ENCODE peak calls at places on chromosomes 1 and 21, in six cellular contexts. I, W, U, R, X and K are unnamed samples.

GRCh38 chr1:14880456-14881316 is 272.9 kb upstream of the TMEM51 start:
- DNase-seq in I (peak; percentile 24), W (no peak), U (no peak), R (no peak), X (peak; percentile 31), K (no peak)

GRCh38 chr1:43878854-43879253 is 54.7 kb upstream of the ARTN start:
- DNase-seq in I (no peak), W (peak; percentile 62), U (no peak), R (no peak), X (no peak), K (no peak)

GRCh38 chr1:185680453-185680852 is 53.7 kb upstream of the HMCN1 start:
- DNase-seq in I (no peak), W (peak; percentile 12), U (no peak), R (no peak), X (no peak), K (no peak)

GRCh38 chr1:218025454-218025853 is 259.6 kb upstream of the RRP15 start:
- DNase-seq in I (no peak), W (no peak), U (peak; percentile 10), R (no peak), X (no peak), K (no peak)

GRCh38 chr1:58515794-58516401 is 30.6 kb downstream of the OMA1 start:
- DNase-seq in I (peak; percentile 77), W (peak; percentile 60), U (peak; percentile 67), R (no peak), X (peak; percentile 25), K (no peak)

GRCh38 chr1:12206792-12207424 is 22.9 kb upstream of the VPS13D start:
- DNase-seq in I (no peak), W (no peak), U (no peak), R (no peak), X (no peak), K (no peak)

GRCh38 chr1:10693497-10694273 is 102.8 kb downstream of the CASZ1 start:
- DNase-seq in I (peak; percentile 14), W (peak; percentile 55), U (no peak), R (no peak), X (no peak), K (peak; percentile 59)

GRCh38 chr1:157154940-157155514 is 16.8 kb upstream of the ETV3 start:
- DNase-seq in I (peak; percentile 68), W (no peak), U (no peak), R (no peak), X (peak; percentile 71), K (no peak)

GRCh38 chr21:44317241-44317782 is 17.5 kb downstream of the PFKL start:
- DNase-seq in I (no peak), W (no peak), U (no peak), R (no peak), X (no peak), K (no peak)

GRCh38 chr1:197567442-197567841 is 207.8 kb downstream of the DENND1B start:
- DNase-seq in I (no peak), W (no peak), U (no peak), R (no peak), X (no peak), K (no peak)

GRCh38 chr21:42179316-42179715 is 39.6 kb upstream of the ABCG1 start:
- DNase-seq in I (no peak), W (no peak), U (no peak), R (no peak), X (no peak), K (no peak)